ENCODE peak calls at places on chromosomes 6 and 20, in seven cellular contexts. X is ELF-1; W is iris pigment epithelial cell; I is psoas muscle; A is nephron progenitor cell; O is SK-N-MC; K is activated CD4-positive, alpha-beta T cell treated with anti-CD3 and anti-CD28 coated beads, Interleukin-2, amount 10 ng/mL, durations not matched to agents 7 days and 5 days. E is an unnamed sample.

GRCh38 chr6:117951783-117952182 is 44.7 kb downstream of the SLC35F1 start:
- DNase-seq in X (peak; percentile 84), W (no peak), I (no peak), A (peak; percentile 12), O (no peak), K (no peak), E (no peak)

GRCh38 chr6:100342830-100343229 is 121.9 kb downstream of the SIM1 start:
- DNase-seq in X (no peak), W (peak; percentile 82), I (no peak), A (no peak), O (no peak), K (no peak), E (peak; percentile 12)

GRCh38 chr6:166937716-166938115 is 18.6 kb downstream of the RNASET2 start:
- DNase-seq in X (no peak), W (no peak), I (no peak), A (no peak), O (no peak), K (no peak), E (no peak)

GRCh38 chr6:55943329-55943728 is 67.9 kb upstream of the BMP5 start:
- DNase-seq in X (no peak), W (peak; percentile 81), I (no peak), A (no peak), O (no peak), K (no peak), E (no peak)

GRCh38 chr6:12483712-12484111 is 193.6 kb downstream of the EDN1 start:
- DNase-seq in X (no peak), W (peak; percentile 89), I (no peak), A (no peak), O (no peak), K (no peak), E (peak; percentile 98)

GRCh38 chr20:56429496-56429895 is 17.4 kb downstream of the CASS4 start:
- DNase-seq in X (no peak), W (peak; percentile 90), I (no peak), A (no peak), O (no peak), K (no peak), E (peak; percentile 44)

GRCh38 chr20:61135966-61136365 is 116.1 kb upstream of the CDH4 start:
- DNase-seq in X (peak; percentile 59), W (no peak), I (no peak), A (peak; percentile 63), O (no peak), K (no peak), E (no peak)

GRCh38 chr20:51536116-51537069 is 6.1 kb downstream of the NFATC2 start:
- DNase-seq in X (no peak), W (no peak), I (no peak), A (no peak), O (no peak), K (no peak), E (no peak)

E was measured in bronchial epithelial cell.